ENCODE peak calls at places on chromosomes 6 and 20, in seven cellular contexts. One of them, this sample, is unnamed.

GRCh38 chr6:164188861-164189260 is 774.3 kb downstream of the QKI start:
- DNase-seq in choroid plexus epithelial cell: no peak
- DNase-seq in AG04449: no peak
- DNase-seq in cardiac fibroblast: no peak
- DNase-seq in GM12865: no peak
- DNase-seq in GM20000: no peak
- DNase-seq in activated B cell treated with CpG ODN at 0.5 μM for 24 hours: no peak
- DNase-seq in this sample: no peak

GRCh38 chr6:46412662-46413061 is 78.6 kb downstream of the RCAN2 start:
- DNase-seq in GM20000: no peak
- DNase-seq in AG04449: no peak
- DNase-seq in choroid plexus epithelial cell: no peak
- DNase-seq in activated B cell treated with CpG ODN at 0.5 μM for 24 hours: no peak
- DNase-seq in GM12865: no peak
- DNase-seq in cardiac fibroblast: no peak
- DNase-seq in this sample: no peak

GRCh38 chr20:38790210-38791053 is 15.1 kb upstream of the PPP1R16B start:
- DNase-seq in activated B cell treated with CpG ODN at 0.5 μM for 24 hours: no peak
- DNase-seq in cardiac fibroblast: peak
- DNase-seq in GM20000: peak
- DNase-seq in choroid plexus epithelial cell: peak
- DNase-seq in GM12865: peak
- DNase-seq in AG04449: no peak
- DNase-seq in this sample: no peak

GRCh38 chr6:110741517-110741916 is 73.8 kb downstream of the CDK19 start:
- DNase-seq in choroid plexus epithelial cell: no peak
- DNase-seq in cardiac fibroblast: no peak
- DNase-seq in activated B cell treated with CpG ODN at 0.5 μM for 24 hours: no peak
- DNase-seq in AG04449: no peak
- DNase-seq in GM12865: no peak
- DNase-seq in GM20000: no peak
- DNase-seq in this sample: no peak

GRCh38 chr6:6825986-6826901 is 237.7 kb downstream of the LY86 start:
- DNase-seq in activated B cell treated with CpG ODN at 0.5 μM for 24 hours: peak
- DNase-seq in GM12865: peak
- DNase-seq in cardiac fibroblast: peak
- DNase-seq in choroid plexus epithelial cell: peak
- DNase-seq in AG04449: no peak
- DNase-seq in GM20000: peak
- DNase-seq in this sample: no peak

GRCh38 chr20:11937230-11937629 is 19.5 kb downstream of the BTBD3 start:
- DNase-seq in AG04449: no peak
- DNase-seq in GM12865: no peak
- DNase-seq in choroid plexus epithelial cell: no peak
- DNase-seq in activated B cell treated with CpG ODN at 0.5 μM for 24 hours: no peak
- DNase-seq in GM20000: no peak
- DNase-seq in cardiac fibroblast: no peak
- DNase-seq in this sample: no peak

GRCh38 chr6:31049518-31049917 is 39.2 kb downstream of the MUC22 start:
- DNase-seq in cardiac fibroblast: no peak
- DNase-seq in activated B cell treated with CpG ODN at 0.5 μM for 24 hours: no peak
- DNase-seq in GM12865: no peak
- DNase-seq in GM20000: no peak
- DNase-seq in choroid plexus epithelial cell: no peak
- DNase-seq in AG04449: no peak
- DNase-seq in this sample: no peak

GRCh38 chr20:47506335-47506734 is 4.6 kb downstream of the NCOA3 start:
- DNase-seq in GM20000: no peak
- DNase-seq in activated B cell treated with CpG ODN at 0.5 μM for 24 hours: no peak
- DNase-seq in AG04449: no peak
- DNase-seq in GM12865: no peak
- DNase-seq in choroid plexus epithelial cell: no peak
- DNase-seq in cardiac fibroblast: no peak
- DNase-seq in this sample: no peak

GRCh38 chr6:124490123-124490522 is 472.1 kb upstream of the RNF217 start:
- DNase-seq in GM20000: no peak
- DNase-seq in choroid plexus epithelial cell: peak
- DNase-seq in cardiac fibroblast: no peak
- DNase-seq in activated B cell treated with CpG ODN at 0.5 μM for 24 hours: no peak
- DNase-seq in AG04449: no peak
- DNase-seq in GM12865: no peak
- DNase-seq in this sample: no peak

GRCh38 chr6:63347599-63347998 is 27.8 kb upstream of the LGSN start:
- DNase-seq in GM12865: peak
- DNase-seq in AG04449: peak
- DNase-seq in GM20000: no peak
- DNase-seq in cardiac fibroblast: peak
- DNase-seq in choroid plexus epithelial cell: peak
- DNase-seq in activated B cell treated with CpG ODN at 0.5 μM for 24 hours: no peak
- DNase-seq in this sample: peak

GRCh38 chr6:97097068-97098047 is 172.8 kb downstream of the KLHL32 start:
- DNase-seq in activated B cell treated with CpG ODN at 0.5 μM for 24 hours: no peak
- DNase-seq in GM20000: no peak
- DNase-seq in cardiac fibroblast: peak
- DNase-seq in AG04449: no peak
- DNase-seq in GM12865: no peak
- DNase-seq in choroid plexus epithelial cell: no peak
- DNase-seq in this sample: no peak

GRCh38 chr20:49691818-49692568 is 21.7 kb downstream of the B4GALT5 start:
- DNase-seq in GM12865: no peak
- DNase-seq in GM20000: no peak
- DNase-seq in cardiac fibroblast: no peak
- DNase-seq in AG04449: no peak
- DNase-seq in choroid plexus epithelial cell: no peak
- DNase-seq in activated B cell treated with CpG ODN at 0.5 μM for 24 hours: no peak
- DNase-seq in this sample: no peak

GRCh38 chr20:53708129-53708968 is 114.7 kb upstream of the ZNF217 start:
- DNase-seq in choroid plexus epithelial cell: peak
- DNase-seq in cardiac fibroblast: peak
- DNase-seq in GM20000: peak
- DNase-seq in AG04449: no peak
- DNase-seq in activated B cell treated with CpG ODN at 0.5 μM for 24 hours: no peak
- DNase-seq in GM12865: peak
- DNase-seq in this sample: no peak

GRCh38 chr6:99434702-99435530 is 9.8 kb upstream of the PNISR start:
- DNase-seq in GM12865: peak
- DNase-seq in GM20000: peak
- DNase-seq in AG04449: no peak
- DNase-seq in cardiac fibroblast: peak
- DNase-seq in choroid plexus epithelial cell: peak
- DNase-seq in activated B cell treated with CpG ODN at 0.5 μM for 24 hours: no peak
- DNase-seq in this sample: peak

GRCh38 chr20:61983965-61984364 is 81.7 kb downstream of the TAF4 start:
- DNase-seq in GM20000: no peak
- DNase-seq in activated B cell treated with CpG ODN at 0.5 μM for 24 hours: no peak
- DNase-seq in choroid plexus epithelial cell: no peak
- DNase-seq in cardiac fibroblast: no peak
- DNase-seq in GM12865: no peak
- DNase-seq in AG04449: no peak
- DNase-seq in this sample: no peak

GRCh38 chr6:125746731-125747588 is 2.5 kb upstream of the HEY2 start:
- DNase-seq in GM12865: peak
- DNase-seq in GM20000: peak
- DNase-seq in choroid plexus epithelial cell: peak
- DNase-seq in activated B cell treated with CpG ODN at 0.5 μM for 24 hours: no peak
- DNase-seq in cardiac fibroblast: peak
- DNase-seq in AG04449: no peak
- DNase-seq in this sample: no peak

GRCh38 chr6:41509596-41509995 is 36.6 kb upstream of the FOXP4 start:
- DNase-seq in GM12865: no peak
- DNase-seq in choroid plexus epithelial cell: no peak
- DNase-seq in cardiac fibroblast: no peak
- DNase-seq in AG04449: no peak
- DNase-seq in activated B cell treated with CpG ODN at 0.5 μM for 24 hours: no peak
- DNase-seq in GM20000: no peak
- DNase-seq in this sample: no peak

GRCh38 chr20:46111028-46111835 is 6.9 kb upstream of the CD40 start:
- DNase-seq in choroid plexus epithelial cell: no peak
- DNase-seq in cardiac fibroblast: no peak
- DNase-seq in GM20000: peak
- DNase-seq in AG04449: no peak
- DNase-seq in activated B cell treated with CpG ODN at 0.5 μM for 24 hours: no peak
- DNase-seq in GM12865: peak
- DNase-seq in this sample: no peak

GRCh38 chr6:157768304-157768703 is 54.7 kb upstream of the SNX9 start:
- DNase-seq in AG04449: no peak
- DNase-seq in GM12865: peak
- DNase-seq in activated B cell treated with CpG ODN at 0.5 μM for 24 hours: no peak
- DNase-seq in GM20000: no peak
- DNase-seq in choroid plexus epithelial cell: no peak
- DNase-seq in cardiac fibroblast: no peak
- DNase-seq in this sample: no peak

GRCh38 chr20:24638546-24639166 is 169.2 kb downstream of the SYNDIG1 start:
- DNase-seq in AG04449: no peak
- DNase-seq in cardiac fibroblast: no peak
- DNase-seq in activated B cell treated with CpG ODN at 0.5 μM for 24 hours: no peak
- DNase-seq in GM12865: no peak
- DNase-seq in GM20000: no peak
- DNase-seq in choroid plexus epithelial cell: no peak
- DNase-seq in this sample: no peak

GRCh38 chr6:108175592-108176279 is 9.9 kb downstream of the NR2E1 start:
- DNase-seq in AG04449: no peak
- DNase-seq in choroid plexus epithelial cell: no peak
- DNase-seq in activated B cell treated with CpG ODN at 0.5 μM for 24 hours: no peak
- DNase-seq in GM12865: no peak
- DNase-seq in cardiac fibroblast: no peak
- DNase-seq in GM20000: peak
- DNase-seq in this sample: no peak

DNA sequence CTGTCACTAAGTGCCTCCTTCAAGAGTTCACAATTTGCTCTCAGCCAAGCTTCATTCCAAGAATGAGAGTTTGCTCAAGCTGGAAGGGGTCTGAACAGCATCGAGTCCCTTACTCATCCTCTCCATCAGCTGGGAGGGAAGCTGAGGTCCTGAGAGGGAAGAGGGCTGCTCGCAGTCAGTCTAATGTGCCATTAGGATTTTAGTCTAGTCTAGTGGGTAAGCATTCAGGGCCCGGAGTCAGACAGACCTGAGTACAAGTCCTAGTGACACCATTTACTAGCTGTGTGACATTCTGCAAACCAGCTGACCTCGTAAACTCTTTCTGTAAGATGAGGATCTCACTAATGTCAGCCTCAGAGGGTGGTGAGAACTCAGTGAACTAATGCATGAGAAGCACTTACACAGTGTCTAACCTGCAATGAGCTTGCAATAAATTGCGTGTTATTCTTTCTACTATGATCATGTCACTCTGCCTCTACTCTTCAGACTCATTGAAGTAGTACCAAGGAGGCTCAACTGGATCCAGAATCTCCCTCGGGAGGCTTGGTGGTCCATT is 41.2 kb upstream of the ZNF831 start:
- DNase-seq in GM20000: no peak
- DNase-seq in choroid plexus epithelial cell: no peak
- DNase-seq in GM12865: no peak
- DNase-seq in activated B cell treated with CpG ODN at 0.5 μM for 24 hours: no peak
- DNase-seq in AG04449: no peak
- DNase-seq in cardiac fibroblast: no peak
- DNase-seq in this sample: no peak
- TF ChIP-seq CTCF in GM20000: no peak
- TF ChIP-seq CTCF in choroid plexus epithelial cell: no peak
- TF ChIP-seq CTCF in GM12865: no peak
- TF ChIP-seq CTCF in activated B cell treated with CpG ODN at 0.5 μM for 24 hours: no peak
- TF ChIP-seq CTCF in AG04449: no peak
- TF ChIP-seq CTCF in cardiac fibroblast: no peak
- TF ChIP-seq CTCF in this sample: no peak

GRCh38 chr6:10567256-10568041 is 46.3 kb downstream of the GCNT2 start:
- DNase-seq in activated B cell treated with CpG ODN at 0.5 μM for 24 hours: no peak
- DNase-seq in cardiac fibroblast: no peak
- DNase-seq in AG04449: no peak
- DNase-seq in GM12865: no peak
- DNase-seq in GM20000: no peak
- DNase-seq in choroid plexus epithelial cell: no peak
- DNase-seq in this sample: no peak
- TF ChIP-seq CTCF in activated B cell treated with CpG ODN at 0.5 μM for 24 hours: no peak
- TF ChIP-seq CTCF in cardiac fibroblast: no peak
- TF ChIP-seq CTCF in AG04449: no peak
- TF ChIP-seq CTCF in GM12865: no peak
- TF ChIP-seq CTCF in GM20000: no peak
- TF ChIP-seq CTCF in choroid plexus epithelial cell: no peak
- TF ChIP-seq CTCF in this sample: no peak

GRCh38 chr6:148340586-148341297 is 1.9 kb upstream of the SASH1 start:
- DNase-seq in activated B cell treated with CpG ODN at 0.5 μM for 24 hours: no peak
- DNase-seq in choroid plexus epithelial cell: no peak
- DNase-seq in GM20000: no peak
- DNase-seq in GM12865: no peak
- DNase-seq in AG04449: no peak
- DNase-seq in cardiac fibroblast: no peak
- DNase-seq in this sample: no peak

GRCh38 chr6:148339766-148340165 is 2.9 kb upstream of the SASH1 start:
- DNase-seq in cardiac fibroblast: no peak
- DNase-seq in AG04449: no peak
- DNase-seq in activated B cell treated with CpG ODN at 0.5 μM for 24 hours: no peak
- DNase-seq in choroid plexus epithelial cell: no peak
- DNase-seq in GM12865: no peak
- DNase-seq in GM20000: no peak
- DNase-seq in this sample: no peak

GRCh38 chr6:148336901-148337300 is 5.7 kb upstream of the SASH1 start:
- DNase-seq in GM12865: no peak
- DNase-seq in GM20000: no peak
- DNase-seq in cardiac fibroblast: no peak
- DNase-seq in activated B cell treated with CpG ODN at 0.5 μM for 24 hours: no peak
- DNase-seq in choroid plexus epithelial cell: no peak
- DNase-seq in AG04449: no peak
- DNase-seq in this sample: no peak

GRCh38 chr6:148332088-148332487 is 10.6 kb upstream of the SASH1 start:
- DNase-seq in activated B cell treated with CpG ODN at 0.5 μM for 24 hours: no peak
- DNase-seq in AG04449: no peak
- DNase-seq in choroid plexus epithelial cell: no peak
- DNase-seq in GM12865: no peak
- DNase-seq in cardiac fibroblast: peak
- DNase-seq in GM20000: no peak
- DNase-seq in this sample: no peak

DNA sequence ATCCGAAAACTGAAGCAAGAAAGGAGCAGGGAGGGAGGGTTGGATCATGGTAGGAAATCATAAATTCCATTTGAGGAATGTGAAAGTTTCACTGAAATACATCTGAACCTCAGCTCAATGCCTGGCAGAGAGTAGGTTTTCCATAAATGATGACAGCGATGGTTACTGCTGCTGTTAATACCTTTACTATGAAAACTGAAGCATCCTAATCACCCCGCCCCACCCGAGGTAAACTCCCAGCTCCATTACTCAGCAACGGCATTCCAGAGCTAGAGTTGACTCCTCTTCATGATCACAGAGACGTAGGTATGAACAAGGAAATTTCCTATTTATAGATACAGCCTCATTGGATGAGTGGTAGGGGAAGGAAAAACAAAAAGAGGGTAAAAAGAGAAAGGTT is 7.1 kb upstream of the SASH1 start:
- DNase-seq in AG04449: no peak
- DNase-seq in cardiac fibroblast: peak
- DNase-seq in GM12865: no peak
- DNase-seq in GM20000: no peak
- DNase-seq in activated B cell treated with CpG ODN at 0.5 μM for 24 hours: no peak
- DNase-seq in choroid plexus epithelial cell: no peak
- DNase-seq in this sample: no peak
- TF ChIP-seq CTCF in AG04449: no peak
- TF ChIP-seq CTCF in cardiac fibroblast: no peak
- TF ChIP-seq CTCF in GM12865: no peak
- TF ChIP-seq CTCF in GM20000: no peak
- TF ChIP-seq CTCF in activated B cell treated with CpG ODN at 0.5 μM for 24 hours: no peak
- TF ChIP-seq CTCF in choroid plexus epithelial cell: no peak
- TF ChIP-seq CTCF in this sample: no peak

GRCh38 chr20:23047738-23048214 is 1.7 kb downstream of the THBD start:
- DNase-seq in cardiac fibroblast: peak
- DNase-seq in AG04449: no peak
- DNase-seq in activated B cell treated with CpG ODN at 0.5 μM for 24 hours: no peak
- DNase-seq in choroid plexus epithelial cell: no peak
- DNase-seq in GM20000: no peak
- DNase-seq in GM12865: no peak
- DNase-seq in this sample: no peak
- TF ChIP-seq CTCF in cardiac fibroblast: no peak
- TF ChIP-seq CTCF in AG04449: no peak
- TF ChIP-seq CTCF in activated B cell treated with CpG ODN at 0.5 μM for 24 hours: no peak
- TF ChIP-seq CTCF in choroid plexus epithelial cell: no peak
- TF ChIP-seq CTCF in GM20000: no peak
- TF ChIP-seq CTCF in GM12865: no peak
- TF ChIP-seq CTCF in this sample: peak

This sample was measured in AG09319.